ENCODE peak calls at places on chromosomes 11 and 22, in ten cellular contexts. G, C, T, O, Q, Y, S, H, J and A are unnamed samples.
A peak's percentile ranks its signal among the peaks of the same experiment; 100 is the strongest.

GRCh38 chr11:109971184-109971523 is 122.0 kb upstream of the ZC3H12C start:
- DNase-seq in G (no peak), C (peak; percentile 20), T (no peak), O (no peak), Q (no peak), Y (peak; percentile 94), S (no peak), H (no peak), J (no peak), A (no peak)

GRCh38 chr22:35952576-35952975 is 76.0 kb downstream of the RBFOX2 start:
- DNase-seq in G (no peak), C (no peak), T (no peak), O (no peak), Q (no peak), Y (no peak), S (no peak), H (no peak), J (no peak), A (no peak)

GRCh38 chr11:33259869-33260268 is 2.7 kb downstream of the HIPK3 start:
- DNase-seq in G (no peak), C (no peak), T (no peak), O (no peak), Q (no peak), Y (peak; percentile 31), S (no peak), H (no peak), J (no peak), A (no peak)

GRCh38 chr11:103228807-103229206 is 119.6 kb downstream of the DYNC2H1 start:
- DNase-seq in G (no peak), C (no peak), T (no peak), O (no peak), Q (no peak), Y (no peak), S (no peak), H (no peak), J (no peak), A (no peak)

GRCh38 chr11:111330234-111330893 is 32.0 kb downstream of the POU2AF3 start:
- DNase-seq in G (no peak), C (no peak), T (no peak), O (no peak), Q (no peak), Y (no peak), S (no peak), H (no peak), J (no peak), A (no peak)

GRCh38 chr22:29916007-29916544 is 33.1 kb downstream of the MTMR3 start:
- DNase-seq in G (no peak), C (no peak), T (no peak), O (no peak), Q (no peak), Y (no peak), S (no peak), H (no peak), J (no peak), A (no peak)

GRCh38 chr11:119189393-119189792 is 4.1 kb downstream of the NHERF4 start:
- DNase-seq in G (no peak), C (peak; percentile 26), T (no peak), O (no peak), Q (no peak), Y (no peak), S (no peak), H (no peak), J (no peak), A (no peak)

GRCh38 chr11:57321996-57322880 is 2.5 kb downstream of the TNKS1BP1 start:
- DNase-seq in G (peak; percentile 77), C (peak; percentile 86), T (peak; percentile 97), O (peak; percentile 96), Q (no peak), Y (peak; percentile 84), S (no peak), H (peak; percentile 98), J (no peak), A (peak; percentile 88)

GRCh38 chr22:45308624-45309421 is 911 bp upstream of the FAM118A start:
- DNase-seq in G (peak; percentile 23), C (peak; percentile 37), T (no peak), O (peak; percentile 35), Q (peak; percentile 87), Y (no peak), S (peak; percentile 49), H (no peak), J (no peak), A (no peak)

GRCh38 chr11:110125632-110126031 is 32.4 kb downstream of the ZC3H12C start:
- DNase-seq in G (no peak), C (no peak), T (no peak), O (no peak), Q (no peak), Y (no peak), S (no peak), H (no peak), J (no peak), A (no peak)

GRCh38 chr11:115190196-115190595 is 314.0 kb downstream of the CADM1 start:
- DNase-seq in G (no peak), C (no peak), T (no peak), O (no peak), Q (no peak), Y (no peak), S (no peak), H (no peak), J (no peak), A (no peak)

GRCh38 chr11:58616594-58616993 is 5.9 kb upstream of the CNTF start:
- DNase-seq in G (no peak), C (no peak), T (no peak), O (no peak), Q (no peak), Y (peak; percentile 30), S (no peak), H (no peak), J (no peak), A (no peak)

GRCh38 chr11:32431657-32432056 is 3.7 kb downstream of the WT1 start:
- DNase-seq in G (no peak), C (no peak), T (no peak), O (no peak), Q (no peak), Y (no peak), S (no peak), H (no peak), J (no peak), A (no peak)

GRCh38 chr11:107157146-107157808 is 139.0 kb upstream of the GUCY1A2 start:
- DNase-seq in G (no peak), C (peak; percentile 59), T (no peak), O (no peak), Q (no peak), Y (no peak), S (no peak), H (no peak), J (no peak), A (no peak)

GRCh38 chr11:124751741-124752470 is at the start of gene VSIG2:
- DNase-seq in G (no peak), C (no peak), T (no peak), O (no peak), Q (peak; percentile 77), Y (no peak), S (no peak), H (no peak), J (no peak), A (peak; percentile 86)

GRCh38 chr11:47992959-47993820 is 12.8 kb downstream of the PTPRJ start:
- DNase-seq in G (peak; percentile 72), C (no peak), T (no peak), O (no peak), Q (peak; percentile 39), Y (peak; percentile 22), S (no peak), H (no peak), J (peak; percentile 78), A (no peak)

GRCh38 chr22:38843716-38844660 is at the start of gene NPTXR:
- DNase-seq in G (no peak), C (peak; percentile 69), T (no peak), O (no peak), Q (no peak), Y (peak; percentile 16), S (no peak), H (no peak), J (no peak), A (peak; percentile 62)

GRCh38 chr22:30875481-30876215 is 92.9 kb downstream of the MORC2 start:
- DNase-seq in G (no peak), C (no peak), T (peak; percentile 72), O (no peak), Q (peak; percentile 54), Y (no peak), S (no peak), H (no peak), J (no peak), A (no peak)

GRCh38 chr22:50245214-50246072 is 620 bp upstream of the TUBGCP6 start:
- DNase-seq in G (no peak), C (no peak), T (no peak), O (no peak), Q (peak; percentile 84), Y (no peak), S (no peak), H (no peak), J (no peak), A (no peak)

GRCh38 chr11:8309862-8310261 is 46.2 kb upstream of the LMO1 start:
- DNase-seq in G (no peak), C (peak; percentile 27), T (no peak), O (no peak), Q (no peak), Y (no peak), S (no peak), H (no peak), J (no peak), A (no peak)
- TF ChIP-seq CTCF in G (peak; percentile 34), C (peak; percentile 56), T (no peak), O (no peak), Q (no peak), Y (no peak), S (no peak), H (no peak), J (no peak), A (no peak)

GRCh38 chr11:68146704-68147474 is 25.7 kb upstream of the CHKA start:
- DNase-seq in G (no peak), C (no peak), T (peak; percentile 71), O (no peak), Q (no peak), Y (peak; percentile 52), S (peak; percentile 40), H (no peak), J (no peak), A (peak; percentile 85)
- H3K27me3 ChIP-seq in G (no peaks in the 10 kb centered on the region), C (no peaks in the 10 kb centered on the region), T (no peaks in the 10 kb centered on the region), O (no peaks in the 10 kb centered on the region), Q (no peaks in the 10 kb centered on the region), Y (no peaks in the 10 kb centered on the region), S (no peaks in the 10 kb centered on the region), H (no peaks in the 10 kb centered on the region), J (no peaks in the 10 kb centered on the region), A (no peaks in the 10 kb centered on the region)

GRCh38 chr11:117316197-117316961 is at the start of gene BACE1:
- DNase-seq in G (peak; percentile 71), C (peak; percentile 97), T (peak; percentile 87), O (peak; percentile 55), Q (peak; percentile 86), Y (peak; percentile 82), S (peak; percentile 50), H (peak; percentile 94), J (peak; percentile 46), A (peak; percentile 77)
- TF ChIP-seq POLR2AphosphoS5 in G (peak; percentile 77), C (peak; percentile 62), T (no peak), O (no peak), Q (peak; percentile 74), Y (peak; percentile 55), S (no peak), H (peak; percentile 77), J (no peak), A (no peak)

DNA sequence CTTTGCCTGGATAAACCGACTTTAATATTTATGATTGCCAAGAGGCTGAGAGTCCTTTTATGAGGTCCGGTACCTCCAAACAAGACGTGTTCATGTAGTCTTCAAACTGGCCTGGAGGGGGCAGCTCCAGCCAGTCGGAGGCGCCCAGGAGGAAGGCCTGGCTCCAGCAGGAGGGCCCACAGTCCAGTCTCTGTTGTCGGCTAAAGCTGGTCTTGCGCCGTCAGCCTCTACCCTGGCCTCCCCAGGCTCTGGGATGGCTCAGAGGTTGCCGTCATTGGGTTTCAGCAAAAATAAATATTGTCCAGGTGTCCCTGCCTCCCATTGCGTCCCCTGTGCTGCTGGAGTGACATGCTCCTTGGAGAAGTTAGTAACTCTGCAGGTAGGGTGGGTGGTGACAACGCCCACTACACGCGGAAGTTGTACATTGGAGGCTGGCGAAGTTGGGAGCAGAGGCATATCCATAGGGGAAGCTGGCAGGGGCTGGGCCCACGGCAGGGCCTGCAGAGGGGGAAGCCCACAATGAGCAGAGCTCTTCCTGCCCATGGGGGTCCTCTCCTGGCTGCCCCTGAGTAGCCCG is 1.0 kb upstream of the SLC25A1 start:
- DNase-seq in G (peak; percentile 57), C (peak; percentile 89), T (no peak), O (peak; percentile 56), Q (peak; percentile 90), Y (peak; percentile 81), S (no peak), H (no peak), J (peak; percentile 43), A (peak; percentile 80)
- TF ChIP-seq CTCF in G (peak; percentile 78), C (peak; percentile 82), T (peak; percentile 43), O (peak; percentile 62), Q (peak; percentile 70), Y (peak; percentile 76), S (peak; percentile 13), H (peak; percentile 74), J (peak; percentile 84), A (peak; percentile 41)